ENCODE peak calls at places on chromosome 11, in six cellular contexts. I, N, E, X, V and A are unnamed samples.

GRCh38 chr11:86891020-86891419 is 64.2 kb downstream of the FZD4 start:
- DNase-seq in I (no peak), N (no peak), E (no peak), X (no peak), V (no peak), A (no peak)

GRCh38 chr11:9060700-9061111 is 30.7 kb downstream of the SCUBE2 start:
- DNase-seq in I (no peak), N (no peak), E (no peak), X (no peak), V (no peak), A (no peak)

GRCh38 chr11:1077417-1078119 is 2.9 kb downstream of the MUC2 start:
- DNase-seq in I (no peak), N (no peak), E (peak), X (no peak), V (peak), A (peak)

GRCh38 chr11:70883323-70883940 is 368.9 kb downstream of the SHANK2 start:
- DNase-seq in I (no peak), N (no peak), E (no peak), X (no peak), V (no peak), A (no peak)

GRCh38 chr11:36130401-36130800 is 158.8 kb downstream of the COMMD9 start:
- DNase-seq in I (no peak), N (no peak), E (no peak), X (no peak), V (no peak), A (no peak)

GRCh38 chr11:130159657-130160459 is at the start of gene ST14:
- DNase-seq in I (no peak), N (no peak), E (peak), X (no peak), V (peak), A (no peak)

GRCh38 chr11:109851780-109852390 is 241.3 kb upstream of the ZC3H12C start:
- DNase-seq in I (no peak), N (no peak), E (peak), X (no peak), V (no peak), A (no peak)

GRCh38 chr11:2301631-2302272 is at the start of the genes C11orf21 and TSPAN32:
- DNase-seq in I (peak), N (no peak), E (no peak), X (peak), V (peak), A (peak)

GRCh38 chr11:35418847-35419712 is at the start of gene SLC1A2:
- DNase-seq in I (no peak), N (no peak), E (peak), X (peak), V (peak), A (peak)

GRCh38 chr11:127412234-127412633 is 411.7 kb upstream of the KIRREL3 start:
- DNase-seq in I (no peak), N (no peak), E (no peak), X (no peak), V (no peak), A (no peak)

GRCh38 chr11:59692915-59693314 is 20.7 kb downstream of the OR10V1 start:
- DNase-seq in I (no peak), N (no peak), E (no peak), X (no peak), V (no peak), A (no peak)

GRCh38 chr11:59698506-59698905 is 15.1 kb downstream of the OR10V1 start:
- DNase-seq in I (no peak), N (no peak), E (no peak), X (peak), V (no peak), A (no peak)
- H3K4me3 ChIP-seq in I (no peak), N (no peak), E (no peak), X (no peak), V (no peak), A (no peak)

GRCh38 chr11:44747339-44747738 is 20.6 kb downstream of the TSPAN18 start:
- DNase-seq in I (no peak), N (no peak), E (no peak), X (peak), V (no peak), A (no peak)

GRCh38 chr11:44748606-44749005 is 21.8 kb downstream of the TSPAN18 start:
- DNase-seq in I (no peak), N (no peak), E (no peak), X (no peak), V (no peak), A (no peak)

GRCh38 chr11:44746894-44747293 is 20.1 kb downstream of the TSPAN18 start:
- DNase-seq in I (no peak), N (no peak), E (no peak), X (no peak), V (no peak), A (peak)

GRCh38 chr11:44749160-44749559 is 22.4 kb downstream of the TSPAN18 start:
- DNase-seq in I (no peak), N (no peak), E (no peak), X (no peak), V (no peak), A (no peak)

GRCh38 chr11:44747836-44748235 is 21.1 kb downstream of the TSPAN18 start:
- DNase-seq in I (no peak), N (no peak), E (no peak), X (no peak), V (no peak), A (no peak)
- H3K27ac ChIP-seq in I (no peak), N (no peak), E (no peak), X (no peak), V (no peak), A (no peak)

GRCh38 chr11:69685348-69685747 is 10.2 kb upstream of the LTO1 start:
- DNase-seq in I (no peak), N (no peak), E (no peak), X (no peak), V (no peak), A (no peak)
- TF ChIP-seq CTCF in I (no peak), N (no peak), E (no peak), X (no peak), V (no peak), A (no peak)

GRCh38 chr11:60912223-60912850 is 1.6 kb upstream of the TMEM109 start:
- DNase-seq in I (no peak), N (no peak), E (no peak), X (no peak), V (no peak), A (no peak)

GRCh38 chr11:60910711-60911366 is 3.1 kb upstream of the TMEM109 start:
- DNase-seq in I (no peak), N (no peak), E (no peak), X (no peak), V (no peak), A (no peak)

GRCh38 chr11:60913793-60914619 is at the start of gene TMEM109:
- DNase-seq in I (peak), N (peak), E (peak), X (peak), V (peak), A (peak)

GRCh38 chr11:60914620-60915249 is 777 bp downstream of the TMEM109 start:
- DNase-seq in I (no peak), N (no peak), E (peak), X (peak), V (no peak), A (no peak)

DNA sequence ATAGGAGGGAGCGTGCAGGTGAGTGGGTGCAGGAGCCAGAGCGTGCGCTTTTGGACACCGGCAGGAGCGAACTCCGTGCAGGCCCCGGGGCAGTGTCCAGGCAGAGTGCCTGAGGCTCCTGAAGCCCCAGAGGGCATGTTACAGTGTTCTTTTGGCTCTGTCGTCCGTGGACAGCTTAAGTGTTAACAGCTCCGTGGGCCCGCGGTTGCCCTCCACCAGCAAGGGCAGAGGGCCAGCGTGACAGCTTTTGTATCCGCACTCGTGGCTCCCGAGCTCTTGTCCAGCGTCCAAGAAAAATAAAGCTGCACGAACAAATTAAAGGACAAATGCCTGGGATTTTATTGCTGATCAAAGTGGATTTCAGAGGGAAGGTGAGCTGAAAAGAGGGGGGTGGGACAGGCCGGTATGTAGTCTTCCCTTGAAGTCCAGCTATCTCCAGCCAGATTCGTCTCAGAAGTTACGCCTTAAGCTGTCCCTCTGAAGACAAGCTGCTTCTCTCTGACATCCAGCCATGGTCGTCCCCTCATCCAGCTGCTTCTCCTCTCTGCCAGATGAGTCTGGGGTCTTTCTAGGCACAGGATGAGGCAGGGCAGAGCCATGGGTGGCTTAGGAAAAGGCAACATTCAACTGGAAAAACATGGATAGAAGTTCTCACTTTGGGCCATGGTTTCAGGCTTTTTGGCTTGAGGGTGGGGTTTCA is 957 bp upstream of the TMEM109 start:
- DNase-seq in I (no peak), N (no peak), E (no peak), X (no peak), V (no peak), A (peak)
- H3K4me3 ChIP-seq in I (peak), N (peak), E (no peak), X (no peak), V (peak), A (peak)

GRCh38 chr11:116870054-116870453 is 32.6 kb upstream of the APOA1 start:
- DNase-seq in I (no peak), N (no peak), E (no peak), X (no peak), V (no peak), A (no peak)
- H3K27ac ChIP-seq in I (no peak), N (no peak), E (no peak), X (no peak), V (no peak), A (peak)